ENCODE peak calls at places on chromosomes 16 and 17, in six cellular contexts. U, P, S, C, T and G are unnamed samples.
A peak's percentile ranks its signal among the peaks of the same experiment; 100 is the strongest.

GRCh38 chr17:43444223-43445008 is 39.4 kb upstream of the DHX8 start:
- DNase-seq in P (no peak), S (no peak), T (no peak), U (no peak), C (no peak), G (no peak)

GRCh38 chr16:80527297-80527696 is 13.5 kb upstream of the DYNLRB2 start:
- DNase-seq in C (no peak), P (peak; percentile 60), T (no peak), U (no peak), S (peak; percentile 50), G (peak; percentile 76)

GRCh38 chr16:67857547-67858233 is 10.2 kb upstream of the CENPT start:
- DNase-seq in C (peak; percentile 84), P (peak; percentile 89), T (peak; percentile 83), S (peak; percentile 99), U (peak; percentile 84), G (no peak)

GRCh38 chr16:9534759-9535158 is 443.3 kb downstream of the HAPSTR1 start:
- DNase-seq in P (no peak), U (no peak), T (no peak), C (no peak), S (no peak), G (no peak)

GRCh38 chr16:57736419-57737281 is 1.1 kb downstream of the KATNB1 start:
- DNase-seq in S (peak; percentile 93), P (peak; percentile 68), T (no peak), C (peak; percentile 77), U (peak; percentile 67), G (peak; percentile 84)

GRCh38 chr17:63697341-63698286 is 2.3 kb downstream of the LIMD2 start:
- DNase-seq in U (peak; percentile 81), P (peak; percentile 93), T (peak; percentile 57), S (peak; percentile 61), C (peak; percentile 85), G (peak; percentile 96)

GRCh38 chr17:67434061-67434525 is 57.0 kb downstream of the PITPNC1 start:
- DNase-seq in U (peak; percentile 76), T (no peak), S (peak; percentile 23), C (peak; percentile 87), P (peak; percentile 75), G (peak; percentile 80)

GRCh38 chr16:17227278-17227677 is 243.5 kb downstream of the XYLT1 start:
- DNase-seq in C (no peak), P (peak; percentile 74), U (no peak), S (no peak), T (no peak), G (no peak)

GRCh38 chr17:15405016-15405415 is 62.4 kb downstream of the CDRT4 start:
- DNase-seq in P (peak; percentile 67), S (no peak), U (no peak), T (no peak), C (no peak), G (no peak)

GRCh38 chr17:48892940-48893645 is 506 bp downstream of the ATP5MC1 start:
- DNase-seq in C (no peak), S (peak; percentile 42), T (no peak), P (no peak), U (no peak), G (peak; percentile 74)

GRCh38 chr17:7314719-7315569 is at the start of gene GPS2:
- DNase-seq in S (peak; percentile 94), U (peak; percentile 97), T (peak; percentile 94), P (peak; percentile 97), C (peak; percentile 92), G (peak; percentile 98)

GRCh38 chr16:68893710-68894705 is 50.7 kb downstream of the TANGO6 start:
- DNase-seq in S (peak; percentile 14), P (no peak), C (no peak), T (no peak), U (no peak), G (no peak)

GRCh38 chr16:70805787-70806186 is 4.8 kb upstream of the VAC14 start:
- DNase-seq in S (peak; percentile 85), U (no peak), P (no peak), T (no peak), C (no peak), G (no peak)

GRCh38 chr17:77527836-77528505 is 387.2 kb downstream of the SEC14L1 start:
- DNase-seq in T (no peak), S (no peak), C (no peak), P (no peak), U (peak; percentile 31), G (peak; percentile 53)

GRCh38 chr17:4740584-4740983 is 856 bp upstream of the CXCL16 start:
- DNase-seq in P (no peak), C (no peak), S (no peak), U (no peak), T (no peak), G (no peak)

GRCh38 chr17:81832608-81833159 is 407 bp downstream of the MCRIP1 start:
- DNase-seq in P (peak; percentile 61), U (peak; percentile 81), T (no peak), C (peak; percentile 54), S (peak; percentile 75), G (peak; percentile 91)

GRCh38 chr16:71338632-71339031 is 19.9 kb upstream of the CALB2 start:
- DNase-seq in S (no peak), C (no peak), U (no peak), T (no peak), P (no peak), G (no peak)

GRCh38 chr17:17692353-17693252 is 11.3 kb downstream of the RAI1 start:
- DNase-seq in P (no peak), U (no peak), T (no peak), S (no peak), C (no peak), G (no peak)

GRCh38 chr16:90083139-90083538 is 6.0 kb upstream of the PRDM7 start:
- DNase-seq in S (no peak), C (no peak), T (no peak), U (no peak), P (no peak), G (no peak)

GRCh38 chr17:44919411-44919810 is 4.1 kb upstream of the GFAP start:
- DNase-seq in C (no peak), T (no peak), S (no peak), U (peak; percentile 23), P (no peak), G (peak; percentile 48)
- H3K4me1 ChIP-seq in C (no peaks in the 10 kb centered on the region), T (no peaks in the 10 kb centered on the region), S (peaks cover 13% of the 10 kb centered on the region), U (no peaks in the 10 kb centered on the region), P (no peaks in the 10 kb centered on the region), G (peaks cover 9% of the 10 kb centered on the region)

GRCh38 chr17:72414032-72414396 is 293.2 kb downstream of the SOX9 start:
- DNase-seq in C (no peak), S (no peak), T (no peak), P (no peak), U (no peak), G (no peak)
- H3K4me1 ChIP-seq in C (no peaks in the 10 kb centered on the region), S (peaks cover 5% of the 10 kb centered on the region), T (no peaks in the 10 kb centered on the region), P (no peaks in the 10 kb centered on the region), U (no peaks in the 10 kb centered on the region), G (no peaks in the 10 kb centered on the region)

GRCh38 chr16:3868556-3868955 is 12.0 kb downstream of the CREBBP start:
- DNase-seq in P (no peak), S (no peak), C (no peak), U (no peak), T (no peak), G (no peak)

GRCh38 chr16:3868967-3869366 is 11.5 kb downstream of the CREBBP start:
- DNase-seq in U (no peak), P (no peak), C (no peak), T (no peak), S (no peak), G (no peak)

GRCh38 chr16:3865241-3865640 is 15.3 kb downstream of the CREBBP start:
- DNase-seq in S (no peak), T (no peak), U (no peak), P (no peak), C (no peak), G (no peak)

GRCh38 chr16:3864562-3864961 is 16.0 kb downstream of the CREBBP start:
- DNase-seq in T (no peak), P (no peak), S (no peak), C (no peak), U (no peak), G (no peak)

GRCh38 chr16:3866703-3867431 is 13.6 kb downstream of the CREBBP start:
- DNase-seq in T (no peak), U (no peak), S (peak; percentile 48), P (no peak), C (no peak), G (no peak)
- H3K4me1 ChIP-seq in T (peaks cover 89% of the 10 kb centered on the region), U (peaks cover 62% of the 10 kb centered on the region), S (peaks cover 34% of the 10 kb centered on the region), P (peaks cover 21% of the 10 kb centered on the region), C (peaks cover 100% of the 10 kb centered on the region), G (peaks cover 100% of the 10 kb centered on the region)

GRCh38 chr16:1961651-1962067 is 2.3 kb downstream of the NDUFB10 start:
- DNase-seq in C (peak; percentile 37), S (peak; percentile 16), T (no peak), P (no peak), U (no peak), G (peak; percentile 72)
- H3K4me1 ChIP-seq in C (peaks cover 57% of the 10 kb centered on the region), S (peaks cover 6% of the 10 kb centered on the region), T (peaks cover 34% of the 10 kb centered on the region), P (peaks cover 23% of the 10 kb centered on the region), U (peaks cover 28% of the 10 kb centered on the region), G (peaks cover 77% of the 10 kb centered on the region)

DNA sequence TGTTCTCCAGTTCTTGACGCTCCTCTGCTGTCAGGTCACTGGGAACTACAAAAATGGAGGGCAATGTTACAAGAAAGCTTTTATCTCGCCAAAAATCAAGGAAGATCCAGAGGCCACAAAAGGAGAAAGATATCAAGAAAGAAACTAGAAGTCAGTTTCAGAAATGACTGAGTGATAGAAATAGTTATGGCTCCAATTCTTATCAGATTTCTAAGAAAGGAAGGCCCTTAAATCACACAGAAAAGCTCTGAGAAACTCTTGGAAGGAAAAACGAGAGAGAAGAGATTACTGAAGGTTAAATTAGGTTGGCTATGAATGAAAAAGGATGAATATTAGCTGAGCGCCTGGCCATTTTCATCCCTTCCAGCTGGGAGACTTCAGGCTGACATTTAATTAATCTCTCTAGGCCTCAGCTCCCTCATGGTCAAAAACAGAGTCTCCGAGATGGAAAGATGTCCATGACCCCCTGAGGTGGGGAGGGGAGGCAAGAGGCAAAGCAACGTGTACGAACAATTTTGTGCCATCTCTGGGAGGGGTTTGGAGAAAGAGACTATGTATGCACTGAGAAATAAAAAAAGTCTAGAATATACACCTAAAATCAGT is 72.3 kb downstream of the CYTH1 start:
- DNase-seq in T (no peak), P (no peak), S (no peak), C (no peak), U (no peak), G (no peak)
- H3K4me1 ChIP-seq in T (peaks cover 33% of the 10 kb centered on the region), P (peaks cover 22% of the 10 kb centered on the region), S (peaks cover 6% of the 10 kb centered on the region), C (peaks cover 67% of the 10 kb centered on the region), U (peaks cover 39% of the 10 kb centered on the region), G (peaks cover 99% of the 10 kb centered on the region)

DNA sequence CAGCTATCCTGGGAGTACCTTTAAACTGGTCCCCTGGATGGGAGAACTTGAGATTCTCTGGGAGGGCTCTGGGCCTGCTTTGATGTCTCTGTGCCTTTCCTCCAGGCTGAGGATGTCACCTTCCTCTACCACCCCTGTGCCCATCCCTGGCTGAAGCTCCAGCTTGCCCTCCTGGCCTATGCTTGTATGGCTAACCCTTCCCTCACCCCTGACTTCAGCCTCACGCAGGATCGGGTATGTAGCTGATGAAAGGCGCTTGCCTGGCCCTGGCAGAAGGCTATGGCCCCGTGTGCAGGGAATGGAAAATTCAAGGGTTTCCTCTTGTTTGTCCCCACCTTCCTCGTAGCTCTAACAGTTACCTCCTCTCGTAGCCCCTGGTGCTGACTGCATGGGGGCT is 3.0 kb downstream of the TP53I13 start:
- DNase-seq in C (no peak), P (peak; percentile 40), T (no peak), U (peak; percentile 29), S (no peak), G (peak; percentile 46)
- H3K4me1 ChIP-seq in C (peaks cover 9% of the 10 kb centered on the region), P (peaks cover 25% of the 10 kb centered on the region), T (peaks cover 19% of the 10 kb centered on the region), U (peaks cover 14% of the 10 kb centered on the region), S (peaks cover 8% of the 10 kb centered on the region), G (peaks cover 59% of the 10 kb centered on the region)